ENCODE peak calls at places on chromosome 10, in six cellular contexts. One of them, this sample, is unnamed.

GRCh38 chr10:59839576-59839975 is 66.8 kb downstream of the CCDC6 start:
- DNase-seq in stimulated activated naive B cell treated with anti-CD40 and anti-IgM and Interleukin-4, amounts not matched to agents 10 μg/mL and 1 μg/mL and 100 μg/mL, for 72 hours: no peak
- DNase-seq in GM23338: no peak
- DNase-seq in AG20443: peak; percentile 73
- DNase-seq in breast epithelium: no peak
- DNase-seq in T1000: no peak
- DNase-seq in this sample: no peak

GRCh38 chr10:119120413-119120867 is 16.5 kb downstream of the DENND10 start:
- DNase-seq in stimulated activated naive B cell treated with anti-CD40 and anti-IgM and Interleukin-4, amounts not matched to agents 10 μg/mL and 1 μg/mL and 100 μg/mL, for 72 hours: no peak
- DNase-seq in GM23338: no peak
- DNase-seq in AG20443: no peak
- DNase-seq in breast epithelium: no peak
- DNase-seq in T1000: no peak
- DNase-seq in this sample: no peak

GRCh38 chr10:102401735-102402511 is 6.4 kb downstream of the NFKB2 start:
- DNase-seq in stimulated activated naive B cell treated with anti-CD40 and anti-IgM and Interleukin-4, amounts not matched to agents 10 μg/mL and 1 μg/mL and 100 μg/mL, for 72 hours: no peak
- DNase-seq in GM23338: no peak
- DNase-seq in AG20443: no peak
- DNase-seq in breast epithelium: no peak
- DNase-seq in T1000: peak; percentile 23
- DNase-seq in this sample: no peak

GRCh38 chr10:28991326-28991725 is 297.5 kb upstream of the LYZL1 start:
- DNase-seq in stimulated activated naive B cell treated with anti-CD40 and anti-IgM and Interleukin-4, amounts not matched to agents 10 μg/mL and 1 μg/mL and 100 μg/mL, for 72 hours: no peak
- DNase-seq in GM23338: no peak
- DNase-seq in AG20443: peak; percentile 86
- DNase-seq in breast epithelium: peak; percentile 53
- DNase-seq in T1000: no peak
- DNase-seq in this sample: no peak

GRCh38 chr10:121338206-121338991 is 259.8 kb downstream of the FGFR2 start:
- DNase-seq in stimulated activated naive B cell treated with anti-CD40 and anti-IgM and Interleukin-4, amounts not matched to agents 10 μg/mL and 1 μg/mL and 100 μg/mL, for 72 hours: no peak
- DNase-seq in GM23338: no peak
- DNase-seq in AG20443: no peak
- DNase-seq in breast epithelium: no peak
- DNase-seq in T1000: no peak
- DNase-seq in this sample: no peak

GRCh38 chr10:97017474-97017903 is 168.3 kb downstream of the SLIT1 start:
- DNase-seq in stimulated activated naive B cell treated with anti-CD40 and anti-IgM and Interleukin-4, amounts not matched to agents 10 μg/mL and 1 μg/mL and 100 μg/mL, for 72 hours: no peak
- DNase-seq in GM23338: no peak
- DNase-seq in AG20443: no peak
- DNase-seq in breast epithelium: no peak
- DNase-seq in T1000: no peak
- DNase-seq in this sample: no peak

GRCh38 chr10:133279266-133279960 is 2.7 kb upstream of the ADAM8 start:
- DNase-seq in stimulated activated naive B cell treated with anti-CD40 and anti-IgM and Interleukin-4, amounts not matched to agents 10 μg/mL and 1 μg/mL and 100 μg/mL, for 72 hours: no peak
- DNase-seq in GM23338: no peak
- DNase-seq in AG20443: no peak
- DNase-seq in breast epithelium: no peak
- DNase-seq in T1000: no peak
- DNase-seq in this sample: no peak

GRCh38 chr10:27995311-27995710 is 3.6 kb downstream of the ODAD2 start:
- DNase-seq in stimulated activated naive B cell treated with anti-CD40 and anti-IgM and Interleukin-4, amounts not matched to agents 10 μg/mL and 1 μg/mL and 100 μg/mL, for 72 hours: no peak
- DNase-seq in GM23338: peak; percentile 27
- DNase-seq in AG20443: no peak
- DNase-seq in breast epithelium: no peak
- DNase-seq in T1000: no peak
- DNase-seq in this sample: no peak

GRCh38 chr10:5816170-5816569 is 2.9 kb upstream of the GDI2 start:
- DNase-seq in stimulated activated naive B cell treated with anti-CD40 and anti-IgM and Interleukin-4, amounts not matched to agents 10 μg/mL and 1 μg/mL and 100 μg/mL, for 72 hours: peak; percentile 48
- DNase-seq in GM23338: no peak
- DNase-seq in AG20443: no peak
- DNase-seq in breast epithelium: no peak
- DNase-seq in T1000: no peak
- DNase-seq in this sample: no peak

GRCh38 chr10:132881186-132881920 is 61.0 kb downstream of the CFAP46 start:
- DNase-seq in stimulated activated naive B cell treated with anti-CD40 and anti-IgM and Interleukin-4, amounts not matched to agents 10 μg/mL and 1 μg/mL and 100 μg/mL, for 72 hours: no peak
- DNase-seq in GM23338: no peak
- DNase-seq in AG20443: no peak
- DNase-seq in breast epithelium: no peak
- DNase-seq in T1000: no peak
- DNase-seq in this sample: peak; percentile 17